ENCODE peak calls at places on chromosomes 3 and 15, in six cellular contexts. One of them, this sample, is unnamed.

GRCh38 chr3:49260711-49261357 is 16.2 kb downstream of the C3orf62 start:
- DNase-seq in spleen: peak
- DNase-seq in endothelial cell of umbilical vein: no peak
- DNase-seq in H1: no peak
- DNase-seq in GM23338: no peak
- DNase-seq in HCT116: peak
- DNase-seq in this sample: no peak

GRCh38 chr3:60079076-60079475 is 1029.3 kb upstream of the CFAP20DC start:
- DNase-seq in GM23338: peak
- DNase-seq in H1: no peak
- DNase-seq in HCT116: no peak
- DNase-seq in endothelial cell of umbilical vein: no peak
- DNase-seq in spleen: no peak
- DNase-seq in this sample: no peak

GRCh38 chr15:100934735-100935134 is 15.6 kb downstream of the LRRK1 start:
- DNase-seq in spleen: no peak
- DNase-seq in H1: no peak
- DNase-seq in GM23338: peak
- DNase-seq in endothelial cell of umbilical vein: no peak
- DNase-seq in HCT116: no peak
- DNase-seq in this sample: no peak

GRCh38 chr3:169218314-169218983 is 445.1 kb downstream of the MECOM start:
- DNase-seq in endothelial cell of umbilical vein: peak
- DNase-seq in GM23338: peak
- DNase-seq in spleen: no peak
- DNase-seq in H1: no peak
- DNase-seq in HCT116: peak
- DNase-seq in this sample: no peak

GRCh38 chr3:60594025-60594424 is 657.2 kb downstream of the FHIT start:
- DNase-seq in H1: no peak
- DNase-seq in spleen: no peak
- DNase-seq in HCT116: no peak
- DNase-seq in endothelial cell of umbilical vein: no peak
- DNase-seq in GM23338: no peak
- DNase-seq in this sample: no peak

GRCh38 chr3:188296761-188297689 is 143.1 kb downstream of the LPP start:
- DNase-seq in H1: no peak
- DNase-seq in spleen: no peak
- DNase-seq in HCT116: no peak
- DNase-seq in endothelial cell of umbilical vein: peak
- DNase-seq in GM23338: no peak
- DNase-seq in this sample: no peak

GRCh38 chr3:138417559-138417982 is 16.8 kb upstream of the ESYT3 start:
- DNase-seq in endothelial cell of umbilical vein: peak
- DNase-seq in GM23338: peak
- DNase-seq in HCT116: peak
- DNase-seq in H1: peak
- DNase-seq in spleen: no peak
- DNase-seq in this sample: peak

GRCh38 chr3:99515-99914 is 97.0 kb upstream of the CHL1 start:
- DNase-seq in H1: no peak
- DNase-seq in GM23338: no peak
- DNase-seq in HCT116: no peak
- DNase-seq in spleen: no peak
- DNase-seq in endothelial cell of umbilical vein: no peak
- DNase-seq in this sample: no peak

GRCh38 chr15:91414124-91414523 is 314.1 kb downstream of the SV2B start:
- DNase-seq in HCT116: no peak
- DNase-seq in H1: no peak
- DNase-seq in spleen: no peak
- DNase-seq in endothelial cell of umbilical vein: no peak
- DNase-seq in GM23338: no peak
- DNase-seq in this sample: no peak

GRCh38 chr15:96703794-96704550 is 373.5 kb downstream of the NR2F2 start:
- DNase-seq in GM23338: no peak
- DNase-seq in endothelial cell of umbilical vein: no peak
- DNase-seq in HCT116: no peak
- DNase-seq in H1: no peak
- DNase-seq in spleen: no peak
- DNase-seq in this sample: no peak

GRCh38 chr3:71581981-71582611 is 1.4 kb downstream of the FOXP1 start:
- DNase-seq in H1: no peak
- DNase-seq in spleen: peak
- DNase-seq in HCT116: no peak
- DNase-seq in endothelial cell of umbilical vein: peak
- DNase-seq in GM23338: peak
- DNase-seq in this sample: no peak

GRCh38 chr15:65211157-65211982 is at the start of gene CILP:
- DNase-seq in spleen: no peak
- DNase-seq in HCT116: no peak
- DNase-seq in endothelial cell of umbilical vein: no peak
- DNase-seq in GM23338: no peak
- DNase-seq in H1: no peak
- DNase-seq in this sample: no peak

GRCh38 chr15:94174399-94174802 is 57.0 kb upstream of the MCTP2 start:
- DNase-seq in H1: no peak
- DNase-seq in HCT116: no peak
- DNase-seq in endothelial cell of umbilical vein: no peak
- DNase-seq in spleen: no peak
- DNase-seq in GM23338: no peak
- DNase-seq in this sample: no peak

GRCh38 chr3:107630779-107631178 is 108.0 kb downstream of the BBX start:
- DNase-seq in GM23338: no peak
- DNase-seq in HCT116: no peak
- DNase-seq in spleen: no peak
- DNase-seq in H1: no peak
- DNase-seq in endothelial cell of umbilical vein: no peak
- DNase-seq in this sample: no peak

GRCh38 chr3:138063416-138063815 is 52.0 kb downstream of the DZIP1L start:
- DNase-seq in spleen: no peak
- DNase-seq in endothelial cell of umbilical vein: no peak
- DNase-seq in GM23338: peak
- DNase-seq in HCT116: no peak
- DNase-seq in H1: no peak
- DNase-seq in this sample: no peak

GRCh38 chr3:55750525-55750924 is 263.4 kb upstream of the WNT5A start:
- DNase-seq in GM23338: no peak
- DNase-seq in H1: no peak
- DNase-seq in HCT116: no peak
- DNase-seq in endothelial cell of umbilical vein: no peak
- DNase-seq in spleen: no peak
- DNase-seq in this sample: no peak

GRCh38 chr15:39573287-39573686 is 7.6 kb upstream of the THBS1 start:
- DNase-seq in HCT116: no peak
- DNase-seq in GM23338: no peak
- DNase-seq in H1: no peak
- DNase-seq in endothelial cell of umbilical vein: no peak
- DNase-seq in spleen: no peak
- DNase-seq in this sample: no peak

GRCh38 chr3:154059798-154060197 is 61.4 kb upstream of the ARHGEF26 start:
- DNase-seq in GM23338: peak
- DNase-seq in endothelial cell of umbilical vein: no peak
- DNase-seq in HCT116: no peak
- DNase-seq in spleen: no peak
- DNase-seq in H1: no peak
- DNase-seq in this sample: no peak

GRCh38 chr3:37995652-37996641 is 5.4 kb downstream of the VILL start:
- DNase-seq in endothelial cell of umbilical vein: no peak
- DNase-seq in H1: no peak
- DNase-seq in GM23338: no peak
- DNase-seq in spleen: peak
- DNase-seq in HCT116: no peak
- DNase-seq in this sample: no peak

GRCh38 chr15:78360426-78360825 is 20.3 kb downstream of the CRABP1 start:
- DNase-seq in endothelial cell of umbilical vein: no peak
- DNase-seq in H1: no peak
- DNase-seq in GM23338: peak
- DNase-seq in HCT116: no peak
- DNase-seq in spleen: no peak
- DNase-seq in this sample: no peak

GRCh38 chr15:55710286-55710685 is 32.7 kb downstream of the PRTG start:
- DNase-seq in endothelial cell of umbilical vein: no peak
- DNase-seq in GM23338: no peak
- DNase-seq in HCT116: no peak
- DNase-seq in spleen: no peak
- DNase-seq in H1: no peak
- DNase-seq in this sample: no peak

GRCh38 chr15:55709458-55709857 is 33.5 kb downstream of the PRTG start:
- DNase-seq in GM23338: no peak
- DNase-seq in endothelial cell of umbilical vein: no peak
- DNase-seq in HCT116: no peak
- DNase-seq in spleen: no peak
- DNase-seq in H1: no peak
- DNase-seq in this sample: no peak

GRCh38 chr15:55715355-55716076 is 27.4 kb downstream of the PRTG start:
- DNase-seq in GM23338: peak
- DNase-seq in HCT116: no peak
- DNase-seq in spleen: no peak
- DNase-seq in endothelial cell of umbilical vein: no peak
- DNase-seq in H1: no peak
- DNase-seq in this sample: no peak

GRCh38 chr15:55714064-55714463 is 28.9 kb downstream of the PRTG start:
- DNase-seq in H1: no peak
- DNase-seq in spleen: no peak
- DNase-seq in HCT116: no peak
- DNase-seq in endothelial cell of umbilical vein: no peak
- DNase-seq in GM23338: no peak
- DNase-seq in this sample: no peak

DNA sequence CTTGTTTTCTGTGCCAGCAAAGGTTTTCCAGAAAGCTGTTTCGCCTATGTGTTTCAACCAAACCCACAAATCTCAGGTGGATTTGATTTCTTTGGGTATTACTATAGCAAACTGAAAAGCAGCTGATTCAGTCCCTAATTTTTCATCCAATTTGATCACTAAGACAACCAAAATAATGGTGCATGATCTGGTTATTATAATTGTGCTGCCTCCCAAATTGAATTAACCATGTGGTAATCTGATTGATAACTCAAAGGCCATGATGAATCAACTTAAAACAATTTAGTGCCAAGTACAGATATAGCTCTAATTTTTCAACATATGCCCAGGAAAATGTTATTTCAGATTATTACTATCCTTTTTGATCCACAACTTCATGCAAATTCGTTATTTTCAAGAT is 30.6 kb downstream of the PRTG start:
- DNase-seq in H1: no peak
- DNase-seq in HCT116: no peak
- DNase-seq in GM23338: no peak
- DNase-seq in spleen: no peak
- DNase-seq in endothelial cell of umbilical vein: no peak
- DNase-seq in this sample: no peak
- TF ChIP-seq POLR2AphosphoS5 in H1: no peak
- TF ChIP-seq POLR2AphosphoS5 in HCT116: no peak
- TF ChIP-seq POLR2AphosphoS5 in GM23338: no peak
- TF ChIP-seq POLR2AphosphoS5 in spleen: no peak
- TF ChIP-seq POLR2AphosphoS5 in endothelial cell of umbilical vein: no peak
- TF ChIP-seq POLR2AphosphoS5 in this sample: no peak

GRCh38 chr15:67076147-67076843 is 10.9 kb downstream of the SMAD3 start:
- DNase-seq in endothelial cell of umbilical vein: peak
- DNase-seq in HCT116: peak
- DNase-seq in spleen: no peak
- DNase-seq in GM23338: no peak
- DNase-seq in H1: no peak
- DNase-seq in this sample: no peak
- TF ChIP-seq POLR2AphosphoS5 in endothelial cell of umbilical vein: peak
- TF ChIP-seq POLR2AphosphoS5 in HCT116: peak
- TF ChIP-seq POLR2AphosphoS5 in spleen: peak
- TF ChIP-seq POLR2AphosphoS5 in GM23338: no peak
- TF ChIP-seq POLR2AphosphoS5 in H1: no peak
- TF ChIP-seq POLR2AphosphoS5 in this sample: peak

DNA sequence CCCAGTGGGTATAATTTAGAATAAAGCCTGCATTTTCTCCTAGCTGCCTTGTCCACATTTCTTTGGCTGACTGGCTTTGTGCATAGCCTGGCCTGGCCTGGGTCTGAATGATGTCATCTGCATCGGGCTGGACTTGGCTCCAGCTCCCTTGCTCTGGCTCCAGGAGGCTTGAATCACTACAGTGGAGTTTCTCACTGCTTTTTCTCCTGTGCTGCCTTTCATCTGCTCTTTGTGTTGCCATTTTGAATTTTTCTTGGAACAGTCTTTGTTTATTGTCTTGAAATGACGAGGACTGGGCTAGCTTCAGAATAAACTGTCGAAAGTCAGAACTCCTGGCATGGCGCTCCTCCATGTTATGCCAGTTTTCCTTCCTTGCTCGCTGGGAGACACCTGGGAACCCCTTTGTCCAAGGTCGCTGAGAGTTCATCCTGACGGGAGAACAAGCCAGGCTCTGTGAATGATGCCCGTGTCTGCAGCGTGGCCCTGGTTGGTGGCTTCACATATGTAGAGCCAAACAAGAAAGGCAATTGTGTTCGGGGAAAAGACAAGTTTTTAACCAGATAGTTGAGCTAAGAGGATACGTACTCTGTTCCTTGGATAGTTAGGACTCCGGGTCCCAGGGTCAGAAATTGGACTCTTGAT is 258.9 kb downstream of the PDZRN3 start:
- DNase-seq in HCT116: no peak
- DNase-seq in H1: no peak
- DNase-seq in spleen: no peak
- DNase-seq in endothelial cell of umbilical vein: no peak
- DNase-seq in GM23338: no peak
- DNase-seq in this sample: no peak
- TF ChIP-seq POLR2AphosphoS5 in HCT116: no peak
- TF ChIP-seq POLR2AphosphoS5 in H1: no peak
- TF ChIP-seq POLR2AphosphoS5 in spleen: no peak
- TF ChIP-seq POLR2AphosphoS5 in endothelial cell of umbilical vein: no peak
- TF ChIP-seq POLR2AphosphoS5 in GM23338: no peak
- TF ChIP-seq POLR2AphosphoS5 in this sample: no peak

GRCh38 chr3:160668454-160668853 is 8.5 kb upstream of the ARL14 start:
- DNase-seq in H1: no peak
- DNase-seq in HCT116: no peak
- DNase-seq in spleen: no peak
- DNase-seq in GM23338: no peak
- DNase-seq in endothelial cell of umbilical vein: no peak
- DNase-seq in this sample: no peak

GRCh38 chr3:160665784-160666526 is 11.0 kb upstream of the ARL14 start:
- DNase-seq in HCT116: no peak
- DNase-seq in GM23338: no peak
- DNase-seq in endothelial cell of umbilical vein: peak
- DNase-seq in H1: no peak
- DNase-seq in spleen: no peak
- DNase-seq in this sample: no peak

GRCh38 chr3:160671231-160671630 is 5.7 kb upstream of the ARL14 start:
- DNase-seq in endothelial cell of umbilical vein: no peak
- DNase-seq in HCT116: no peak
- DNase-seq in GM23338: no peak
- DNase-seq in spleen: no peak
- DNase-seq in H1: no peak
- DNase-seq in this sample: no peak

GRCh38 chr3:160665231-160665630 is 11.7 kb upstream of the ARL14 start:
- DNase-seq in H1: no peak
- DNase-seq in GM23338: no peak
- DNase-seq in endothelial cell of umbilical vein: no peak
- DNase-seq in HCT116: no peak
- DNase-seq in spleen: no peak
- DNase-seq in this sample: no peak

DNA sequence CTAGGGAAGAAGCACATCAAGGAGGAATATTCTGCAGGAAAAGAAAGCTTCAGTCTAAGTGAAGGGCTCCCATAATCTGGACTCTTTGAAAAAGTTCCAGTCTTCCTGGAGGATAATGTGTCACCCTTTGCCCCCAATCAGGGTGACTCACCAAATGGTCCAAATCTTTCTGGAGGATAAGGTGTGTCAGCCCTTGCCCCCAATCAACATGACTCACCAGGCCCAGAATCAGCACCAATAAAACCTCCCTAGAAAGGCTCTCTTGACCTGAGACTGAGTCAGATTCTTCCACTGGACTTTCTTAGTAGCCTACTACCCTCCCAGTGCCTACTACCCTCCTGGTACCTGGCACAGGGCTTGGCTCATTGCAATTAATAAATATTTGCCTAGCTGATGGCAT is 9.5 kb upstream of the ARL14 start:
- DNase-seq in H1: no peak
- DNase-seq in HCT116: peak
- DNase-seq in GM23338: no peak
- DNase-seq in spleen: no peak
- DNase-seq in endothelial cell of umbilical vein: peak
- DNase-seq in this sample: no peak
- TF ChIP-seq POLR2AphosphoS5 in H1: no peak
- TF ChIP-seq POLR2AphosphoS5 in HCT116: peak
- TF ChIP-seq POLR2AphosphoS5 in GM23338: no peak
- TF ChIP-seq POLR2AphosphoS5 in spleen: no peak
- TF ChIP-seq POLR2AphosphoS5 in endothelial cell of umbilical vein: peak
- TF ChIP-seq POLR2AphosphoS5 in this sample: no peak